ENCODE peak calls at places on chromosomes 6 and 20, in nine cellular contexts. J is stromal cell of bone marrow; R is fibroblast of pulmonary artery; C is B cell; H is stimulated activated CD8-positive, alpha-beta memory T cell treated with anti-CD3 and anti-CD28 coated beads, Interleukin-4, amount 100 ng/mL, for 48 hours; O is activated B cell treated with CpG ODN at 0.5 μM for 24 hours; U is activated CD4-positive, CD25-positive, alpha-beta regulatory T cell; F is DMS53; B is GM12878. G is an unnamed sample.

GRCh38 chr6:133512410-133513016 is 271.4 kb downstream of the EYA4 start:
- DNase-seq in J (peak; percentile 40), R (peak; percentile 76), C (no peak), H (peak; percentile 43), O (no peak), U (no peak), F (peak; percentile 57), B (no peak), G (no peak)

GRCh38 chr20:39886650-39887190 is 802.3 kb downstream of the MAFB start:
- DNase-seq in J (no peak), R (no peak), C (no peak), H (no peak), O (no peak), U (no peak), F (no peak), B (no peak), G (no peak)

GRCh38 chr20:22562620-22563019 is 21.8 kb downstream of the FOXA2 start:
- DNase-seq in J (no peak), R (no peak), C (no peak), H (no peak), O (no peak), U (no peak), F (no peak), B (no peak), G (no peak)

GRCh38 chr6:157265186-157265585 is 58.1 kb downstream of the TMEM242 start:
- DNase-seq in J (no peak), R (no peak), C (no peak), H (no peak), O (no peak), U (no peak), F (peak; percentile 63), B (no peak), G (no peak)

GRCh38 chr6:157637516-157637915 is 185.5 kb upstream of the SNX9 start:
- DNase-seq in J (no peak), R (no peak), C (no peak), H (no peak), O (no peak), U (no peak), F (no peak), B (no peak), G (no peak)

GRCh38 chr20:38450412-38450975 is 15.4 kb upstream of the SNHG17 start:
- DNase-seq in J (no peak), R (peak; percentile 75), C (no peak), H (no peak), O (no peak), U (no peak), F (no peak), B (no peak), G (no peak)

GRCh38 chr6:163983601-163984445 is 569.3 kb downstream of the QKI start:
- DNase-seq in J (no peak), R (no peak), C (no peak), H (no peak), O (no peak), U (no peak), F (no peak), B (peak; percentile 5), G (no peak)

GRCh38 chr20:4383966-4384365 is 337.7 kb upstream of the PRND start:
- DNase-seq in J (peak; percentile 10), R (peak; percentile 27), C (no peak), H (no peak), O (no peak), U (no peak), F (no peak), B (no peak), G (no peak)

GRCh38 chr6:155183095-155183494 is 80.7 kb upstream of the CLDN20 start:
- DNase-seq in J (no peak), R (no peak), C (no peak), H (no peak), O (no peak), U (no peak), F (no peak), B (no peak), G (no peak)

GRCh38 chr20:33662172-33662571 is at the start of gene C20orf144:
- DNase-seq in J (no peak), R (no peak), C (no peak), H (no peak), O (no peak), U (no peak), F (no peak), B (no peak), G (no peak)

GRCh38 chr6:52328721-52329120 is 33.2 kb upstream of the PAQR8 start:
- DNase-seq in J (no peak), R (no peak), C (no peak), H (no peak), O (no peak), U (no peak), F (peak; percentile 37), B (no peak), G (no peak)

GRCh38 chr6:123616016-123616415 is 20.7 kb downstream of the TRDN start:
- DNase-seq in J (no peak), R (no peak), C (no peak), H (no peak), O (no peak), U (no peak), F (no peak), B (no peak), G (no peak)

GRCh38 chr20:43538855-43539700 is 19.7 kb upstream of the SGK2 start:
- DNase-seq in J (no peak), R (peak; percentile 26), C (no peak), H (no peak), O (no peak), U (no peak), F (no peak), B (no peak), G (no peak)

GRCh38 chr6:72035966-72036365 is 149.6 kb downstream of the RIMS1 start:
- DNase-seq in J (no peak), R (no peak), C (no peak), H (no peak), O (no peak), U (no peak), F (peak; percentile 34), B (no peak), G (no peak)

GRCh38 chr20:48453477-48454093 is 374.2 kb downstream of the PREX1 start:
- DNase-seq in J (no peak), R (no peak), C (no peak), H (no peak), O (no peak), U (no peak), F (no peak), B (no peak), G (no peak)

GRCh38 chr20:50163570-50164317 is 10.2 kb upstream of the PEDS1 start:
- DNase-seq in J (no peak), R (no peak), C (no peak), H (no peak), O (no peak), U (no peak), F (peak; percentile 35), B (no peak), G (no peak)

GRCh38 chr6:163261361-163261760 is 153.2 kb upstream of the QKI start:
- DNase-seq in J (no peak), R (no peak), C (no peak), H (no peak), O (no peak), U (no peak), F (no peak), B (no peak), G (no peak)

GRCh38 chr20:54123587-54124180 is 50.1 kb downstream of the CYP24A1 start:
- DNase-seq in J (peak; percentile 86), R (peak; percentile 89), C (no peak), H (no peak), O (no peak), U (no peak), F (peak; percentile 97), B (no peak), G (no peak)

GRCh38 chr6:110363748-110364147 is 5.6 kb upstream of the METTL24 start:
- DNase-seq in J (peak; percentile 13), R (no peak), C (no peak), H (no peak), O (no peak), U (no peak), F (no peak), B (no peak), G (no peak)

GRCh38 chr6:144408151-144408550 is 123.0 kb downstream of the UTRN start:
- DNase-seq in J (peak; percentile 81), R (peak; percentile 66), C (no peak), H (no peak), O (no peak), U (no peak), F (no peak), B (no peak), G (no peak)

GRCh38 chr6:3838992-3839867 is 9.9 kb upstream of the FAM50B start:
- DNase-seq in J (peak; percentile 82), R (peak; percentile 42), C (no peak), H (no peak), O (no peak), U (no peak), F (no peak), B (no peak), G (no peak)

G was measured in D721Med.